ENCODE peak calls at places on chromosomes 6 and 20, in ten cellular contexts. One of them, this sample, is unnamed.

GRCh38 chr6:137731960-137732616 is 135.0 kb upstream of the TNFAIP3 start:
- DNase-seq in H9: no peak
- DNase-seq in endodermal cell: no peak
- DNase-seq in HCT116: no peak
- DNase-seq in HepG2: peak
- DNase-seq in H1: no peak
- DNase-seq in astrocyte: peak
- DNase-seq in K562: no peak
- DNase-seq in fibroblast of lung: peak
- DNase-seq in mammary epithelial cell: peak
- DNase-seq in this sample: peak

GRCh38 chr20:49854190-49854875 is 41.7 kb downstream of the SLC9A8 start:
- DNase-seq in HepG2: no peak
- DNase-seq in fibroblast of lung: no peak
- DNase-seq in H9: no peak
- DNase-seq in K562: no peak
- DNase-seq in astrocyte: no peak
- DNase-seq in H1: no peak
- DNase-seq in HCT116: no peak
- DNase-seq in endodermal cell: peak
- DNase-seq in mammary epithelial cell: peak
- DNase-seq in this sample: no peak

GRCh38 chr6:16511723-16512584 is 249.3 kb downstream of the ATXN1 start:
- DNase-seq in mammary epithelial cell: peak
- DNase-seq in fibroblast of lung: no peak
- DNase-seq in H9: no peak
- DNase-seq in astrocyte: no peak
- DNase-seq in endodermal cell: no peak
- DNase-seq in H1: no peak
- DNase-seq in HCT116: peak
- DNase-seq in HepG2: no peak
- DNase-seq in K562: no peak
- DNase-seq in this sample: no peak

GRCh38 chr6:107554326-107554725 is 64.4 kb downstream of the SOBP start:
- DNase-seq in K562: no peak
- DNase-seq in endodermal cell: no peak
- DNase-seq in HepG2: no peak
- DNase-seq in H1: no peak
- DNase-seq in HCT116: no peak
- DNase-seq in fibroblast of lung: no peak
- DNase-seq in mammary epithelial cell: no peak
- DNase-seq in astrocyte: no peak
- DNase-seq in H9: no peak
- DNase-seq in this sample: no peak

GRCh38 chr6:138957484-138957883 is 30.6 kb downstream of the REPS1 start:
- DNase-seq in H9: no peak
- DNase-seq in H1: no peak
- DNase-seq in astrocyte: no peak
- DNase-seq in fibroblast of lung: no peak
- DNase-seq in HCT116: no peak
- DNase-seq in K562: peak
- DNase-seq in mammary epithelial cell: no peak
- DNase-seq in endodermal cell: no peak
- DNase-seq in HepG2: no peak
- DNase-seq in this sample: no peak

GRCh38 chr6:16769986-16770376 is 8.7 kb upstream of the ATXN1 start:
- DNase-seq in H9: no peak
- DNase-seq in endodermal cell: no peak
- DNase-seq in H1: no peak
- DNase-seq in astrocyte: peak
- DNase-seq in mammary epithelial cell: peak
- DNase-seq in K562: no peak
- DNase-seq in HCT116: no peak
- DNase-seq in HepG2: no peak
- DNase-seq in fibroblast of lung: peak
- DNase-seq in this sample: peak

GRCh38 chr20:6866741-6867140 is 99.3 kb downstream of the BMP2 start:
- DNase-seq in HepG2: no peak
- DNase-seq in H1: no peak
- DNase-seq in fibroblast of lung: peak
- DNase-seq in mammary epithelial cell: peak
- DNase-seq in astrocyte: peak
- DNase-seq in H9: no peak
- DNase-seq in HCT116: no peak
- DNase-seq in K562: no peak
- DNase-seq in endodermal cell: no peak
- DNase-seq in this sample: no peak

GRCh38 chr20:14775778-14776177 is 438.4 kb upstream of the FLRT3 start:
- DNase-seq in endodermal cell: no peak
- DNase-seq in astrocyte: peak
- DNase-seq in mammary epithelial cell: peak
- DNase-seq in H9: no peak
- DNase-seq in HepG2: peak
- DNase-seq in HCT116: peak
- DNase-seq in fibroblast of lung: peak
- DNase-seq in H1: no peak
- DNase-seq in K562: no peak
- DNase-seq in this sample: no peak

GRCh38 chr6:79601020-79601609 is 30.0 kb upstream of the SH3BGRL2 start:
- DNase-seq in H1: no peak
- DNase-seq in fibroblast of lung: peak
- DNase-seq in HCT116: no peak
- DNase-seq in H9: no peak
- DNase-seq in endodermal cell: no peak
- DNase-seq in astrocyte: peak
- DNase-seq in mammary epithelial cell: peak
- DNase-seq in HepG2: peak
- DNase-seq in K562: no peak
- DNase-seq in this sample: peak

GRCh38 chr6:137126875-137127485 is 46.5 kb downstream of the IL22RA2 start:
- DNase-seq in endodermal cell: no peak
- DNase-seq in astrocyte: no peak
- DNase-seq in K562: no peak
- DNase-seq in H1: no peak
- DNase-seq in mammary epithelial cell: no peak
- DNase-seq in HepG2: no peak
- DNase-seq in H9: no peak
- DNase-seq in fibroblast of lung: no peak
- DNase-seq in HCT116: no peak
- DNase-seq in this sample: no peak

GRCh38 chr6:149840345-149841075 is 23.6 kb downstream of the LRP11 start:
- DNase-seq in fibroblast of lung: peak
- DNase-seq in mammary epithelial cell: peak
- DNase-seq in H9: peak
- DNase-seq in K562: peak
- DNase-seq in astrocyte: peak
- DNase-seq in HCT116: peak
- DNase-seq in endodermal cell: peak
- DNase-seq in H1: no peak
- DNase-seq in HepG2: peak
- DNase-seq in this sample: peak

GRCh38 chr6:159094444-159095252 is 49.9 kb upstream of the TAGAP start:
- DNase-seq in K562: no peak
- DNase-seq in HepG2: no peak
- DNase-seq in H9: no peak
- DNase-seq in HCT116: no peak
- DNase-seq in H1: no peak
- DNase-seq in endodermal cell: peak
- DNase-seq in astrocyte: no peak
- DNase-seq in mammary epithelial cell: no peak
- DNase-seq in fibroblast of lung: no peak
- DNase-seq in this sample: no peak

GRCh38 chr20:53345536-53346070 is 248.0 kb downstream of the ZNF217 start:
- DNase-seq in mammary epithelial cell: no peak
- DNase-seq in H9: no peak
- DNase-seq in K562: no peak
- DNase-seq in HCT116: no peak
- DNase-seq in HepG2: no peak
- DNase-seq in endodermal cell: no peak
- DNase-seq in fibroblast of lung: peak
- DNase-seq in H1: no peak
- DNase-seq in astrocyte: peak
- DNase-seq in this sample: no peak

GRCh38 chr6:165889636-165890403 is 226.8 kb upstream of the PDE10A start:
- DNase-seq in H1: no peak
- DNase-seq in endodermal cell: peak
- DNase-seq in astrocyte: peak
- DNase-seq in K562: peak
- DNase-seq in HCT116: peak
- DNase-seq in fibroblast of lung: peak
- DNase-seq in mammary epithelial cell: no peak
- DNase-seq in H9: peak
- DNase-seq in HepG2: peak
- DNase-seq in this sample: peak

GRCh38 chr20:25050501-25051350 is 7.2 kb downstream of the ACSS1 start:
- DNase-seq in astrocyte: no peak
- DNase-seq in HCT116: no peak
- DNase-seq in HepG2: no peak
- DNase-seq in endodermal cell: peak
- DNase-seq in H9: no peak
- DNase-seq in H1: no peak
- DNase-seq in fibroblast of lung: no peak
- DNase-seq in K562: no peak
- DNase-seq in mammary epithelial cell: no peak
- DNase-seq in this sample: no peak

DNA sequence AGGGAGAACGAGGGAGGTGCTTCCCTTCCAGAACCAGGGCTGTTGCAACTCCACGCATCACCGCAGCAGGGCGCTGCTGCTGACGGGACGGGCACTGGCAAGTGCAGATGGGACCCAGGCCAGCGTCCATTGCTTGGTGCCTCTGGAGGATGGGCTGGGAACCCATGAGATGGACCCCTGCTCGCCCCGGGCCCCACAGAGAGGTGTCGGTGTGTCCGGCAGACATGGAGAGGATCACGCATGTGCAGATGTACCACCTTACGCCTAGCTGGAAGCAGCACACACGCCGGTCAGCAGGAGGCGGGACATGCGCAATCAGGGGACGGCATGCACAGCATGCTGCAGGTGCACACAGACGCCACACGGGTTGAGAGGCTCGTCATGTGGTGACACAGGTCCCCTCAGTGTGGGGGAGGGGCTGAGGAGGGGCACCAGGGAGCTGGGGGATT is 5.7 kb downstream of the CABLES2 start:
- DNase-seq in K562: no peak
- DNase-seq in H9: peak
- DNase-seq in astrocyte: no peak
- DNase-seq in fibroblast of lung: no peak
- DNase-seq in HCT116: no peak
- DNase-seq in HepG2: no peak
- DNase-seq in endodermal cell: peak
- DNase-seq in mammary epithelial cell: no peak
- DNase-seq in H1: no peak
- DNase-seq in this sample: no peak
- H3K9ac ChIP-seq in K562: peak
- H3K9ac ChIP-seq in H9: no peak
- H3K9ac ChIP-seq in astrocyte: no peak
- H3K9ac ChIP-seq in fibroblast of lung: no peak
- H3K9ac ChIP-seq in HCT116: no peak
- H3K9ac ChIP-seq in HepG2: no peak
- H3K9ac ChIP-seq in endodermal cell: no peak
- H3K9ac ChIP-seq in mammary epithelial cell: no peak
- H3K9ac ChIP-seq in H1: no peak
- H3K9ac ChIP-seq in this sample: no peak

GRCh38 chr6:143060354-143060805 is 309 bp upstream of the AIG1 start:
- DNase-seq in fibroblast of lung: peak
- DNase-seq in H9: peak
- DNase-seq in H1: peak
- DNase-seq in HepG2: peak
- DNase-seq in astrocyte: peak
- DNase-seq in endodermal cell: peak
- DNase-seq in K562: peak
- DNase-seq in HCT116: peak
- DNase-seq in mammary epithelial cell: peak
- DNase-seq in this sample: peak
- H3K9ac ChIP-seq in fibroblast of lung: peak
- H3K9ac ChIP-seq in H9: peak
- H3K9ac ChIP-seq in H1: peak
- H3K9ac ChIP-seq in HepG2: peak
- H3K9ac ChIP-seq in astrocyte: peak
- H3K9ac ChIP-seq in endodermal cell: peak
- H3K9ac ChIP-seq in K562: peak
- H3K9ac ChIP-seq in HCT116: peak
- H3K9ac ChIP-seq in mammary epithelial cell: peak
- H3K9ac ChIP-seq in this sample: peak

DNA sequence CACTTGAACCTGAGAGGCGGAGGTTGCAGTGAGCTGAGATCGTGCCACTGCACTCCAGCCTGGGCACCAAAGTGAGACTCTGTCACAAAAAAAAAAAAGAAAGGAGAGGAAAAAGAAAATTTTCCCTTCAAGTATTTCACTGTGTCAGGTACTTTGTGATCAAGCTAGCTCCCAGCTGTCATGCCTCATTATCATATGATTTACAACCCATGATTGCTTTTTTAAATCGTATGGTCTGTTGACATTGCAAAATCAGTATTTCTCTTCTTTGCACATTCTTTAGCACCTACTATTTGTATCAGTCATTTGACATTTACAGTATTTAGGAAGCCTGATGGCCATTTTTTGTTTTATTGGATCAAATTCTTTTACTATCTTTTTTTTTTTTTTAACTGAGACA is 22.4 kb downstream of the SASH1 start:
- DNase-seq in fibroblast of lung: no peak
- DNase-seq in HepG2: no peak
- DNase-seq in K562: no peak
- DNase-seq in H9: no peak
- DNase-seq in endodermal cell: no peak
- DNase-seq in HCT116: no peak
- DNase-seq in mammary epithelial cell: no peak
- DNase-seq in astrocyte: no peak
- DNase-seq in H1: no peak
- DNase-seq in this sample: no peak
- H3K9ac ChIP-seq in fibroblast of lung: no peak
- H3K9ac ChIP-seq in HepG2: no peak
- H3K9ac ChIP-seq in K562: no peak
- H3K9ac ChIP-seq in H9: no peak
- H3K9ac ChIP-seq in endodermal cell: no peak
- H3K9ac ChIP-seq in HCT116: no peak
- H3K9ac ChIP-seq in mammary epithelial cell: no peak
- H3K9ac ChIP-seq in astrocyte: no peak
- H3K9ac ChIP-seq in H1: no peak
- H3K9ac ChIP-seq in this sample: no peak

DNA sequence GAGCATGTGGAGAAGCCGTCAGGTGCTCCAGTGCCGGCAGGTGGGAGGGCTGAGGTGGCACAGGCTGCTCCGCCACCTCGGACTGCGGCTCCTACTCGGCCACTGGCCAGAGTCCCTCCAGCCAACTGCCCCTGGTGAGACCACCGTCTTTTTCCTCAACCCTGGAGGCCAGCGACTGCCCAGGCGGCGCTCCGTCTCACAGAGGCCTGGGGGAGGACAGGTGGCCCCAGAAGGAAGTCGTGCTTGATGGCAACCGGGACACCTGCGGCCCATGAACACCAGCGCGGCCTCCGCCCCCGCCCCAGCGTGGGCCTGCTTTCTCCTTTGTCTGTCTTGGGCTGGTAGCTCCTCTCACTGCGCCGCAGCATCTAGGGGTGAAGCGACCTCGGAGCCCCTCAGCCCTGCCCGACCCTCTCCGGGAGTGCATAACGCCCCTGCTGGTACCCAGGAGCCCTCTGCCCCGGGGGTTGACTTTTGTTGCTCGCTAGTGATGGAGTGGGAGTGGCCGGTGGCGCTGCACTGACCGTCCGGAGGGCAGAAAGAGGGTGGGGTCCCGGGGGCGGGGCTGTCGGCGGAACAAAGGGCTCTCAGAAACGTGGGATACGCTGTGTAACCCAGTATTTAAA is 706 bp upstream of the TUBB2B start:
- DNase-seq in H9: peak
- DNase-seq in H1: no peak
- DNase-seq in HCT116: no peak
- DNase-seq in endodermal cell: peak
- DNase-seq in mammary epithelial cell: no peak
- DNase-seq in K562: peak
- DNase-seq in HepG2: no peak
- DNase-seq in astrocyte: no peak
- DNase-seq in fibroblast of lung: no peak
- DNase-seq in this sample: no peak
- H3K9ac ChIP-seq in H9: peak
- H3K9ac ChIP-seq in H1: peak
- H3K9ac ChIP-seq in HCT116: no peak
- H3K9ac ChIP-seq in endodermal cell: peak
- H3K9ac ChIP-seq in mammary epithelial cell: no peak
- H3K9ac ChIP-seq in K562: peak
- H3K9ac ChIP-seq in HepG2: no peak
- H3K9ac ChIP-seq in astrocyte: peak
- H3K9ac ChIP-seq in fibroblast of lung: no peak
- H3K9ac ChIP-seq in this sample: no peak

This sample was measured in IMR-90.